ENCODE peak calls at places on chromosome 2, in six cellular contexts. J is transverse colon, L is stomach, D is K562, Q is HCT116, C is endothelial cell of umbilical vein. W is an unnamed sample.

GRCh38 chr2:85840091-85840490 is 48.7 kb downstream of the ST3GAL5 start:
- DNase-seq in D (peak; percentile 33), L (no peak), J (no peak), C (no peak), Q (no peak), W (no peak)

GRCh38 chr2:222752731-222753130 is 81.3 kb downstream of the MOGAT1 start:
- DNase-seq in L (no peak), J (no peak), Q (no peak), C (no peak), D (no peak), W (no peak)

GRCh38 chr2:43758738-43759137 is 15.1 kb upstream of the DYNC2LI1 start:
- DNase-seq in Q (no peak), C (no peak), J (no peak), D (no peak), L (no peak), W (no peak)

GRCh38 chr2:95333888-95334338 is 36.8 kb downstream of the KCNIP3 start:
- DNase-seq in L (no peak), D (no peak), C (no peak), Q (peak; percentile 80), J (peak; percentile 73), W (no peak)

GRCh38 chr2:195312662-195313061 is 344.4 kb upstream of the SLC39A10 start:
- DNase-seq in C (no peak), L (no peak), Q (no peak), J (no peak), D (no peak), W (no peak)

GRCh38 chr2:82182270-82182669 is 1877.7 kb upstream of the LRRTM1 start:
- DNase-seq in C (no peak), J (no peak), Q (no peak), L (no peak), D (no peak), W (no peak)

GRCh38 chr2:70979626-70980025 is 1.2 kb downstream of the ANKRD53 start:
- DNase-seq in J (no peak), Q (no peak), L (no peak), C (no peak), D (no peak), W (peak; percentile 27)

GRCh38 chr2:88654714-88655113 is 27.4 kb upstream of the EIF2AK3 start:
- DNase-seq in Q (no peak), D (no peak), L (no peak), J (no peak), C (no peak), W (no peak)

GRCh38 chr2:237482485-237482884 is 4.6 kb upstream of the MLPH start:
- DNase-seq in L (peak; percentile 91), J (peak; percentile 69), Q (no peak), D (no peak), C (no peak), W (peak; percentile 96)

GRCh38 chr2:3656762-3657691 is 973 bp upstream of the ALLC start:
- DNase-seq in J (no peak), Q (no peak), D (no peak), L (no peak), C (no peak), W (no peak)

GRCh38 chr2:164515030-164515429 is 106.3 kb downstream of the GRB14 start:
- DNase-seq in D (no peak), J (no peak), L (no peak), C (no peak), Q (no peak), W (no peak)

GRCh38 chr2:70003093-70003830 is 41.8 kb upstream of the ASPRV1 start:
- DNase-seq in L (no peak), D (no peak), J (no peak), Q (no peak), C (no peak), W (no peak)

GRCh38 chr2:38581193-38582147 is 21.3 kb downstream of the HNRNPLL start:
- DNase-seq in D (peak; percentile 29), L (no peak), Q (peak; percentile 52), C (peak; percentile 74), J (peak; percentile 36), W (no peak)

GRCh38 chr2:88829607-88830463 is 138.4 kb downstream of the RPIA start:
- DNase-seq in D (no peak), J (no peak), C (no peak), L (no peak), Q (no peak), W (no peak)

GRCh38 chr2:239288951-239289481 is 111.8 kb downstream of the HDAC4 start:
- DNase-seq in L (no peak), J (peak; percentile 9), C (no peak), D (peak; percentile 45), Q (no peak), W (no peak)

GRCh38 chr2:206084870-206085741 is 868 bp downstream of the INO80D start:
- DNase-seq in Q (no peak), L (peak; percentile 45), C (peak; percentile 23), D (peak; percentile 43), J (peak; percentile 44), W (peak; percentile 27)

GRCh38 chr2:40450066-40450841 is 1.6 kb downstream of the SLC8A1 start:
- DNase-seq in C (peak; percentile 25), Q (no peak), D (no peak), J (no peak), L (no peak), W (no peak)

GRCh38 chr2:39481611-39482010 is 44.5 kb upstream of the MAP4K3 start:
- DNase-seq in D (no peak), C (peak; percentile 78), Q (no peak), J (no peak), L (no peak), W (no peak)

GRCh38 chr2:84302513-84303412 is 156.3 kb downstream of the SUCLG1 start:
- DNase-seq in J (peak; percentile 58), D (peak; percentile 76), L (peak; percentile 34), C (peak; percentile 41), Q (peak; percentile 47), W (no peak)

GRCh38 chr2:6744037-6744436 is 121.7 kb downstream of the CMPK2 start:
- DNase-seq in J (no peak), Q (no peak), D (no peak), C (no peak), L (no peak), W (no peak)

GRCh38 chr2:177900091-177900490 is 172.5 kb downstream of the PDE11A start:
- DNase-seq in J (no peak), L (no peak), D (no peak), Q (no peak), C (no peak), W (no peak)

GRCh38 chr2:26001743-26002341 is 19.5 kb upstream of the KIF3C start:
- DNase-seq in Q (no peak), J (peak; percentile 58), C (peak; percentile 55), L (peak; percentile 91), D (no peak), W (peak; percentile 36)

GRCh38 chr2:26000561-26001211 is 18.4 kb upstream of the KIF3C start:
- DNase-seq in J (peak; percentile 18), D (no peak), L (peak; percentile 54), Q (no peak), C (no peak), W (no peak)

GRCh38 chr2:26008095-26008494 is 25.8 kb upstream of the RAB10 start:
- DNase-seq in J (no peak), D (no peak), C (no peak), Q (no peak), L (no peak), W (no peak)

GRCh38 chr2:25996844-25997243 is 14.5 kb upstream of the KIF3C start:
- DNase-seq in C (no peak), Q (no peak), J (no peak), D (no peak), L (no peak), W (no peak)

DNA sequence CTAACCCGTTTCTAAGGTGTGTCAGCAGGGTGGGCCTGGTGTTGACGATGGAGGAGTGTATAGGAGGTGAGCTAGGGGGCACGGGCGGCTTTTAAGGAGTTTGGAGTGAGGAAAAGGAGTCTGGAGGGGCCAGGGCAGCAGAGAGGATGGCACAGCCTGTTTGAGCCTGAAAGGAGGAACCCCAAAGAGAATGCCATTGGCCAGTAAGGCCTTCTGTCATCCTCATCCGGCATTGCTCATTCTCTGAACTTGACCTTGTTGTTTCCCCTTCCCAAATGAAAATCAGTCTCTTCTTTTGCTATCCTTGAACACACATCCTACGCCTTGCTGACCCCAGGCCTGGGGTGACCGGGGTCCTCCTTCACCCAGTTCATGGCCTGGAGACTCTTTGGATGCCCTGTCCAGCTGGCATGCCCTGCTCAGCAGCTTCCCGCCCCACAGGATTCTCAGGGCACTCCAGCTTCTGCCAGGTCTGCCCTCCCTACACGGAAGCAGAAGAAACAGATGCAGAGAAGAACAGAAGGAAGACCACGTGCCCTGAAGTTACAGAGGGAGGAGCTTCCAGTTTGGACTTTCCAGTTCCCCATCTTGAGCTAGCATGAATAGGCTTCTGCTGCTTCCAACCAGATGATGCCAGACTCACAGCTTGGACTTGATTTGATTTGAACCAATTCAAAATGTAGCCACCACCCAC is 20.5 kb upstream of the KIF3C start:
- DNase-seq in L (peak; percentile 44), C (no peak), J (no peak), D (no peak), Q (no peak), W (peak; percentile 73)
- TF ChIP-seq POLR2AphosphoS5 in L (no peak), C (no peak), J (no peak), D (no peak), Q (no peak), W (no peak)

GRCh38 chr2:64937341-64938230 is 51.6 kb upstream of the SLC1A4 start:
- DNase-seq in L (no peak), C (no peak), D (no peak), Q (no peak), J (peak; percentile 66), W (peak; percentile 85)
- H3K27ac ChIP-seq in L (no peak overlapping the region), C (no peak overlapping the region), D (no peak overlapping the region), Q (no peak overlapping the region), J (peak overlapping the region; percentile 5), W (no peak overlapping the region)

DNA sequence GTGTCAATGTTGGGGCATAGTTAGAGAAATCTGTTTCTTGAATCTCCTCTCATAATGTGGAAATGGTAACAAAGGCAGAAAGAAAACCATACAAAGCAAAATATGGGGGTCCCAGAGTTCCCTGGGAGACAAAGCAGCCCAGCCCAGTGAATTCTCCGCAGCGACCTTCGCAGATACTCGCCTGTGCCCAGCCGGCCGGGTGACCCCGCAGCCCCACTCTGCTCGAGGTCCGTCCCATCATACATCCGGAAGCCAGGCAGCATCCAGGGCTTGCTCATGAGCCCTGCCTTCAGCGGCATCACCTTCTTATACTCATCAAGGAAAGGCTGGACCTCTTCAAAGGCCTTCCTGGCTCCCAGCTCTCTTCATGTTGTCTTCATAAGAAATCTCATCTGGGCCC is 774.8 kb upstream of the ID2 start:
- DNase-seq in J (no peak), L (no peak), C (no peak), Q (no peak), D (no peak), W (peak; percentile 68)
- TF ChIP-seq POLR2A in J (no peak), L (no peak), C (no peak), Q (no peak), D (no peak), W (no peak)

DNA sequence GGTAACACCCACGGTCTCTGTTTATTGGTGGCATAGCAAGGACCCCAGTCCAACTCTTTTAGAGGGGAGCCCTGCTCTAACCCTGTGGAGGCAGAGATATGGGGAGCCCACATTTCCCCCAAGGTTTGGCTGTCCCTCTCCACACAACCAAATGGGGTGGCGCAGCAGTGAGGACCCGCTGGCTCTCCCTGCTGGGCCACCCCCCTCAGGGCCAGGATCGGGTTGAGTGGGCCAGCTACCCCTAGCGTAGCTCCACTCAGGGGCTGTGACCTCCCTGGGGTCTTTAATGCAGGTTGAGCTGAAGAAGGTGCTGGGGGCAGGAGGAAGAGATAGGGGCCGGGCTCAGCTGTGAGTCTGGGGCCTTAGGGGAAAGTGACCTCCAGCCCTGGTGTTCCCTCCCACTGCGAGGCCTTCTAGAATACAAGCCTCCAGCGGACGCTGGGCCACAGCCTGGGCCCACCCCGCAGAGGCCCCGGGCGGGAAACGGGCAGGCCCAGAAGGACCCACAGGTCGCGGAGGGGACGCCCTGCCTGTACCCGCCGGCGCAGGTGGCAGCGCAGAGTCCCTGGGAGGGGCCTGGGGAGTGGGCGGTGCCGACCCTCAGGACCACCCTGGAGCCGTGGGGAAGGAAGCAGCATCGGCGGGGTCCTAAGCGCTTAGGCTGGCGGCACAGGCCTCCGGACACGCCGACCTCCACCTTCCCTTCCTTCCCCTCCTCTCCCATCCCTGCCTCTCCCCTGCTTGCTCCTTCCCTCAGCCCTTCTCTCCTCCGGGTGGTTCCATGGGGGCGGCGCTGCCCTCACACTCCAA is 9.6 kb downstream of the CROCC2 start:
- DNase-seq in D (no peak), L (no peak), J (no peak), Q (no peak), C (no peak), W (peak; percentile 79)
- TF ChIP-seq POLR2AphosphoS5 in D (no peak), L (no peak), J (no peak), Q (no peak), C (no peak), W (no peak)